ENCODE peak calls at places on chromosomes 12 and 14, in eight cellular contexts. One of them, this sample, is unnamed.
A peak's percentile ranks its signal among the peaks of the same experiment; 100 is the strongest.

GRCh38 chr12:27344246-27344645 is 11.6 kb downstream of the BMAL2 start:
- DNase-seq in lower lobe of right lung: no peak
- DNase-seq in globus pallidus: no peak
- DNase-seq in neural progenitor cell: no peak
- DNase-seq in amygdala: no peak
- DNase-seq in omental fat pad: no peak
- DNase-seq in fibroblast of the conjunctiva: no peak
- DNase-seq in RWPE1: no peak
- DNase-seq in this sample: no peak

GRCh38 chr12:33942172-33942571 is 80.1 kb upstream of the ALG10 start:
- DNase-seq in lower lobe of right lung: no peak
- DNase-seq in globus pallidus: no peak
- DNase-seq in neural progenitor cell: no peak
- DNase-seq in amygdala: no peak
- DNase-seq in omental fat pad: no peak
- DNase-seq in fibroblast of the conjunctiva: no peak
- DNase-seq in RWPE1: no peak
- DNase-seq in this sample: no peak

GRCh38 chr14:32366256-32366655 is 37.2 kb downstream of the AKAP6 start:
- DNase-seq in lower lobe of right lung: no peak
- DNase-seq in globus pallidus: peak; percentile 89
- DNase-seq in neural progenitor cell: peak; percentile 6
- DNase-seq in amygdala: peak; percentile 60
- DNase-seq in omental fat pad: no peak
- DNase-seq in fibroblast of the conjunctiva: peak; percentile 58
- DNase-seq in RWPE1: no peak
- DNase-seq in this sample: no peak

GRCh38 chr12:122965851-122966742 is at the start of gene ABCB9:
- DNase-seq in lower lobe of right lung: peak; percentile 95
- DNase-seq in globus pallidus: peak; percentile 90
- DNase-seq in neural progenitor cell: peak; percentile 98
- DNase-seq in amygdala: peak; percentile 88
- DNase-seq in omental fat pad: peak; percentile 78
- DNase-seq in fibroblast of the conjunctiva: peak; percentile 80
- DNase-seq in RWPE1: peak; percentile 98
- DNase-seq in this sample: peak; percentile 95

GRCh38 chr12:3752096-3752709 is 706 bp downstream of the CRACR2A start:
- DNase-seq in lower lobe of right lung: peak; percentile 70
- DNase-seq in globus pallidus: no peak
- DNase-seq in neural progenitor cell: no peak
- DNase-seq in amygdala: no peak
- DNase-seq in omental fat pad: no peak
- DNase-seq in fibroblast of the conjunctiva: no peak
- DNase-seq in RWPE1: no peak
- DNase-seq in this sample: no peak

GRCh38 chr12:119153477-119154434 is 25.0 kb upstream of the HSPB8 start:
- DNase-seq in lower lobe of right lung: peak; percentile 81
- DNase-seq in globus pallidus: peak; percentile 40
- DNase-seq in neural progenitor cell: peak; percentile 98
- DNase-seq in amygdala: peak; percentile 6
- DNase-seq in omental fat pad: no peak
- DNase-seq in fibroblast of the conjunctiva: no peak
- DNase-seq in RWPE1: no peak
- DNase-seq in this sample: no peak

GRCh38 chr14:54829486-54830224 is 73.0 kb downstream of the GCH1 start:
- DNase-seq in lower lobe of right lung: no peak
- DNase-seq in globus pallidus: no peak
- DNase-seq in neural progenitor cell: no peak
- DNase-seq in amygdala: no peak
- DNase-seq in omental fat pad: no peak
- DNase-seq in fibroblast of the conjunctiva: no peak
- DNase-seq in RWPE1: no peak
- DNase-seq in this sample: no peak

GRCh38 chr12:41521872-41522379 is 333.8 kb downstream of the PDZRN4 start:
- DNase-seq in lower lobe of right lung: no peak
- DNase-seq in globus pallidus: no peak
- DNase-seq in neural progenitor cell: no peak
- DNase-seq in amygdala: no peak
- DNase-seq in omental fat pad: no peak
- DNase-seq in fibroblast of the conjunctiva: peak; percentile 58
- DNase-seq in RWPE1: peak; percentile 69
- DNase-seq in this sample: peak; percentile 11

GRCh38 chr12:114967187-114967586 is 283.2 kb upstream of the TBX3 start:
- DNase-seq in lower lobe of right lung: no peak
- DNase-seq in globus pallidus: no peak
- DNase-seq in neural progenitor cell: no peak
- DNase-seq in amygdala: no peak
- DNase-seq in omental fat pad: no peak
- DNase-seq in fibroblast of the conjunctiva: no peak
- DNase-seq in RWPE1: no peak
- DNase-seq in this sample: no peak

GRCh38 chr12:89492883-89493282 is 31.7 kb downstream of the GALNT4 start:
- DNase-seq in lower lobe of right lung: no peak
- DNase-seq in globus pallidus: no peak
- DNase-seq in neural progenitor cell: no peak
- DNase-seq in amygdala: no peak
- DNase-seq in omental fat pad: no peak
- DNase-seq in fibroblast of the conjunctiva: no peak
- DNase-seq in RWPE1: no peak
- DNase-seq in this sample: no peak

GRCh38 chr12:45284096-45284901 is 68.4 kb downstream of the ANO6 start:
- DNase-seq in lower lobe of right lung: no peak
- DNase-seq in globus pallidus: no peak
- DNase-seq in neural progenitor cell: peak; percentile 60
- DNase-seq in amygdala: no peak
- DNase-seq in omental fat pad: no peak
- DNase-seq in fibroblast of the conjunctiva: no peak
- DNase-seq in RWPE1: no peak
- DNase-seq in this sample: no peak

GRCh38 chr14:77240336-77240915 is 30.6 kb downstream of the NGB start:
- DNase-seq in lower lobe of right lung: peak; percentile 34
- DNase-seq in globus pallidus: no peak
- DNase-seq in neural progenitor cell: no peak
- DNase-seq in amygdala: no peak
- DNase-seq in omental fat pad: no peak
- DNase-seq in fibroblast of the conjunctiva: no peak
- DNase-seq in RWPE1: no peak
- DNase-seq in this sample: no peak

GRCh38 chr12:38664661-38665269 is 240.6 kb downstream of the CPNE8 start:
- DNase-seq in lower lobe of right lung: no peak
- DNase-seq in globus pallidus: no peak
- DNase-seq in neural progenitor cell: peak; percentile 44
- DNase-seq in amygdala: no peak
- DNase-seq in omental fat pad: no peak
- DNase-seq in fibroblast of the conjunctiva: no peak
- DNase-seq in RWPE1: peak; percentile 5
- DNase-seq in this sample: no peak

GRCh38 chr14:25006961-25007795 is 42.8 kb downstream of the STXBP6 start:
- DNase-seq in lower lobe of right lung: no peak
- DNase-seq in globus pallidus: no peak
- DNase-seq in neural progenitor cell: no peak
- DNase-seq in amygdala: no peak
- DNase-seq in omental fat pad: no peak
- DNase-seq in fibroblast of the conjunctiva: peak; percentile 8
- DNase-seq in RWPE1: peak; percentile 46
- DNase-seq in this sample: peak; percentile 16

GRCh38 chr12:47746073-47746472 is 12.6 kb downstream of the RAPGEF3 start:
- DNase-seq in lower lobe of right lung: no peak
- DNase-seq in globus pallidus: no peak
- DNase-seq in neural progenitor cell: no peak
- DNase-seq in amygdala: no peak
- DNase-seq in omental fat pad: no peak
- DNase-seq in fibroblast of the conjunctiva: no peak
- DNase-seq in RWPE1: no peak
- DNase-seq in this sample: no peak

GRCh38 chr14:105409379-105409778 is 10.2 kb upstream of the MTA1 start:
- DNase-seq in lower lobe of right lung: peak; percentile 45
- DNase-seq in globus pallidus: no peak
- DNase-seq in neural progenitor cell: no peak
- DNase-seq in amygdala: no peak
- DNase-seq in omental fat pad: no peak
- DNase-seq in fibroblast of the conjunctiva: no peak
- DNase-seq in RWPE1: no peak
- DNase-seq in this sample: no peak

GRCh38 chr14:31265701-31266398 is 58.3 kb upstream of the HECTD1 start:
- DNase-seq in lower lobe of right lung: no peak
- DNase-seq in globus pallidus: no peak
- DNase-seq in neural progenitor cell: no peak
- DNase-seq in amygdala: no peak
- DNase-seq in omental fat pad: no peak
- DNase-seq in fibroblast of the conjunctiva: no peak
- DNase-seq in RWPE1: peak; percentile 48
- DNase-seq in this sample: no peak

GRCh38 chr14:106442857-106443256 is 916.5 kb downstream of the TMEM121 start:
- DNase-seq in lower lobe of right lung: no peak
- DNase-seq in globus pallidus: no peak
- DNase-seq in neural progenitor cell: no peak
- DNase-seq in amygdala: no peak
- DNase-seq in omental fat pad: no peak
- DNase-seq in fibroblast of the conjunctiva: no peak
- DNase-seq in RWPE1: no peak
- DNase-seq in this sample: no peak